ENCODE peak calls at places on chromosomes 3 and 15, in five cellular contexts. Y is tibial nerve, V is left ventricle myocardium inferior, D is RWPE2, E is uterus. X is an unnamed sample.
A peak's percentile ranks its signal among the peaks of the same experiment; 100 is the strongest.

GRCh38 chr3:172170310-172170709 is 130.9 kb downstream of the FNDC3B start:
- DNase-seq in Y (no peak), V (no peak), D (no peak), E (no peak), X (no peak)

GRCh38 chr3:97736928-97737327 is 27.6 kb upstream of the ARL6 start:
- DNase-seq in Y (no peak), V (no peak), D (no peak), E (no peak), X (no peak)

GRCh38 chr3:134319894-134320293 is 54.4 kb downstream of the AMOTL2 start:
- DNase-seq in Y (no peak), V (no peak), D (no peak), E (no peak), X (no peak)

GRCh38 chr3:150216041-150216811 is 191.9 kb upstream of the TSC22D2 start:
- DNase-seq in Y (peak; percentile 16), V (peak; percentile 59), D (no peak), E (no peak), X (peak; percentile 77)

GRCh38 chr3:55175423-55175822 is 247.6 kb upstream of the LRTM1 start:
- DNase-seq in Y (no peak), V (no peak), D (no peak), E (no peak), X (no peak)

GRCh38 chr15:33934396-33934795 is 33.9 kb upstream of the CHRM5 start:
- DNase-seq in Y (no peak), V (no peak), D (no peak), E (no peak), X (no peak)

GRCh38 chr15:74045636-74046274 is 36.6 kb downstream of the GOLGA6A start:
- DNase-seq in Y (no peak), V (no peak), D (no peak), E (no peak), X (no peak)

GRCh38 chr15:80275946-80276345 is 23.9 kb upstream of the CTXND1 start:
- DNase-seq in Y (no peak), V (no peak), D (no peak), E (no peak), X (no peak)

GRCh38 chr3:125048282-125048681 is 7.5 kb downstream of the HEG1 start:
- DNase-seq in Y (no peak), V (no peak), D (no peak), E (no peak), X (no peak)

GRCh38 chr3:66386011-66386924 is 114.6 kb downstream of the LRIG1 start:
- DNase-seq in Y (no peak), V (no peak), D (no peak), E (no peak), X (peak; percentile 65)

GRCh38 chr15:90388462-90389182 is 580 bp downstream of the IQGAP1 start:
- DNase-seq in Y (peak; percentile 48), V (peak; percentile 72), D (peak; percentile 86), E (peak; percentile 70), X (no peak)

GRCh38 chr15:79987569-79987955 is 16.6 kb upstream of the BCL2A1 start:
- DNase-seq in Y (no peak), V (no peak), D (no peak), E (no peak), X (no peak)

GRCh38 chr3:187484547-187485325 is 116.6 kb downstream of the RTP4 start:
- DNase-seq in Y (no peak), V (no peak), D (no peak), E (no peak), X (no peak)

GRCh38 chr15:67405208-67406191 is 115.4 kb upstream of the C15orf61 start:
- DNase-seq in Y (no peak), V (no peak), D (no peak), E (no peak), X (no peak)

GRCh38 chr3:138835177-138835757 is 539 bp upstream of the PIK3CB start:
- DNase-seq in Y (no peak), V (no peak), D (no peak), E (no peak), X (no peak)

GRCh38 chr15:38589502-38589901 is 24.9 kb upstream of the RASGRP1 start:
- DNase-seq in Y (no peak), V (no peak), D (no peak), E (no peak), X (no peak)

GRCh38 chr3:37511357-37511970 is 337.1 kb upstream of the LRRFIP2 start:
- DNase-seq in Y (no peak), V (peak; percentile 29), D (no peak), E (no peak), X (no peak)

GRCh38 chr15:89179966-89180875 is 41.2 kb downstream of the RLBP1 start:
- DNase-seq in Y (no peak), V (no peak), D (no peak), E (no peak), X (no peak)

GRCh38 chr3:149765762-149766334 is 13.6 kb upstream of the COMMD2 start:
- DNase-seq in Y (peak; percentile 39), V (no peak), D (no peak), E (no peak), X (no peak)

GRCh38 chr3:40782086-40782721 is 257.4 kb downstream of the ZNF621 start:
- DNase-seq in Y (no peak), V (no peak), D (no peak), E (no peak), X (no peak)

DNA sequence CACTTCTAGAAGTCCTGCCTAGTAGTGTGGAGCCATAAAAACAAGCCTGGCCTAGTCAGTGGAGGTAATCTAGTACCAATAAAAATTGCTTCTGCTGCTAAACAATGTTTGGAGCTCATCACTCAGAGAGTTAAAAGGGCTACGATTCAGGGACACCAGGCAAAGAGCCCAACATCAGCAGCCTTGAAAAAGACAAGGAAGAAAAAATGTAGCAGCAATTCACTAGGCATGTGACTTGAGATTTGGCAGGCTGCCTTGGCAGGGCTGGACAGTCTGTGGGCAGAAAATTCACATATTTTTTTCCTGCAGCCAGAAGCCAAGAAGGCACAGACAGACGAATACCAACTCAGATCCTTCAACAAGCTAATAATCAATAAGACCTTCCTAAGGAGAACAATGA is 47.2 kb downstream of the IGSF11 start:
- DNase-seq in Y (peak; percentile 63), V (peak; percentile 42), D (no peak), E (no peak), X (no peak)
- H3K27ac ChIP-seq in Y (peak overlapping the region; percentile 92), V (peak overlapping the region; percentile 62), D (no peak overlapping the region), E (no peak overlapping the region), X (no peak overlapping the region)

DNA sequence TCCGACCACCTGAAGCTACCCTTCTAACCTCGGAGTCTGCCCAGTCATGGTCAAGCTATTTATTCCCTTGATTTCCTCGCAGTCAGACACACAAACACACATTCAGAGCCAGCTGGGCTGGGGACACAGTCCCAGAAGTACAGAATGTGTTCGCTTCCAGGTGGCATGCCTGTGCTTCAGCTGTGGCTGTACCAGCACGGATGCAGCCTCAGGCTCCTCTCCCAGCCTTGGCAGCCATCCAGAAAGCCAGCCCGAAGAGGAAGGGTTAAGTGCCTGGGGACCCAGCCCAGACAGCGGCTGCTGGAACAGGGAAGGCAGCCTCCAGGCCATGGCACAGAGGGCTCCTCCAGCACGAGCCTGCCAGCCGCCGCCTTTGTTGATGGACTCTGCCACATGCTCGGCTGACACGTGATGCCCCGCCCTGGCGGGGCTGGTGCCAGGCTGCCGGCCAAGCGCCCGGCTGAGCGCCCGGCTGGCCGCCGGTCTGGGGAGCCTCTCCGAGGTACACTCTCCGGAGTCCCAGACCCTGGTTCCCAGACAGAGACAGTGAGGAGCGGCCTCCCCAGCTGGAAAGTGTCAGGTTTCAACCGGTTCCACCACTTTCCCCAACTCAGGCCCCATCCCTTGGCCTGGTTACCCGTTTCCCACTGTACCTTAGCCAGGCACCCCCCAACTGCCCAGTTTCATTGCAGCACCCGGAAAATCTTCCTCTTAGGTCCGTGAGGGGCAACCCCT is 5.4 kb downstream of the BMF start:
- DNase-seq in Y (peak; percentile 48), V (peak; percentile 83), D (peak; percentile 97), E (peak; percentile 80), X (peak; percentile 95)
- H3K4me3 ChIP-seq in Y (no peak overlapping the region), V (peak overlapping the region; percentile 27), D (no peak overlapping the region), E (peak overlapping the region; percentile 24), X (peak overlapping the region; percentile 13)

DNA sequence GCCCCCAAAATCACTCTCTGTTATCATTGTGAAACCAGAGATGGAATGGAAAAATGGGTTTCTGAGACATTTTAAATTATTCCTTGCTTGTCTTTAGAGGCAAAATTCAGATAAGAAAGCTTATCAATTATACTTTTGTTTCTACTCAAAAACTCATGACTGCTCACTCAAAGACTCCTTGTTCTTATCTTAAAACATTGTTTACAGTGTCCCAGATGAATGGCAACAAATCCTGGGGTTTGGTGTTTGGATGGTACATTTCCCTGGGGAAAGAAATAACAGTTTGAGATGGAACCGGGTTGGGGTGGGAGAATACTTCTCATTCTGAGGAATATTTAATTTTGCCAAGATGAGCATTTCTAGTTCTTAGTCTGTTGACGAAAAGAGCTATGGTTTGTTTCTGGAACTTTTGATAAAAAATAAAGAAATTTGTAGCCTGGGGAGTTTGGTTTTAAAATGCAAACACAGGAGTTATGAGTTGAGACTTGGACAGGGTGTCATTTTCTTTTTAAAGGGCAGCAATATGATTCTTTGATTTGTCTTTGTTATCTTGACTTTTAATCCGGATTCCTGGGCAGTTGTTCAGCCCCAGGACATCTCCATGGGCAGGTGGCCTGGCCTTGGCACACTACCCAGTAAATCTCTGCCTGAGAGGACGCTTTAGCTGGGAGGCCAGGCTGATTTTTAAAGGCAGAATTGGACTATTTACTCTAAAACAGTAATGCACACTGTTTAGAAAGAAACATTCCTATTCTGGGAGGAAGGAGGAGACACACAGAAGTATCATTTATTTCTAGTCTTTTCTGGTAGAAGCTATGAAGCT is 32.4 kb downstream of the BTD start:
- DNase-seq in Y (no peak), V (no peak), D (no peak), E (no peak), X (no peak)
- H3K4me1 ChIP-seq in Y (peaks cover 41% of the 10 kb centered on the region), V (peaks cover 54% of the 10 kb centered on the region), D (peaks cover 50% of the 10 kb centered on the region), E (peaks cover 11% of the 10 kb centered on the region), X (peaks cover 59% of the 10 kb centered on the region)

DNA sequence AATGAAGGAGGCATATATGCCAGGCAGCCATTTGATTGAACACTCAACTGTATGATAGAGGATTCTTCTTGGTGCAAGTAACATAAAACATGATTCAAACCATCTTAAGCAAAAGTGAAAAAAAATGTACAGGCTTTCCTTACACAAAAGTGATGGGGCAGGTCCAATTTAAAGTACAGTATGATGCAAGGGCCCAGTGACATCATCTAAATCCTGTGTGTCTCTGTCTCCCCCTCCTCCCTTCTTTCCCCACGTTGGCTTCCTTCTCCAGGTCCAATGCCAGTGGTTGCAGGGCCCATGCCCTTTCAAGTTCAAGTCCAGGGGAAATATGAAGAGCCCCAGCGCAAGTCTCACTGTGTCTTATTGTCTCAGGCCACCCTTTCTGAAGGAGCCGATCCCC is 332.3 kb downstream of the SHQ1 start:
- DNase-seq in Y (no peak), V (no peak), D (no peak), E (no peak), X (no peak)
- H3K27ac ChIP-seq in Y (no peak overlapping the region), V (no peak overlapping the region), D (no peak overlapping the region), E (no peak overlapping the region), X (no peak overlapping the region)

GRCh38 chr15:35956066-35956465 is 410.1 kb upstream of the DPH6 start:
- DNase-seq in Y (no peak), V (no peak), D (no peak), E (no peak), X (no peak)
- H3K4me3 ChIP-seq in Y (no peak overlapping the region), V (no peak overlapping the region), D (no peak overlapping the region), E (no peak overlapping the region), X (no peak overlapping the region)

GRCh38 chr3:146519810-146520209 is 24.6 kb downstream of the PLSCR1 start:
- DNase-seq in Y (no peak), V (no peak), D (no peak), E (no peak), X (no peak)
- H3K4me1 ChIP-seq in Y (no peaks in the 10 kb centered on the region), V (peaks cover 22% of the 10 kb centered on the region), D (no peaks in the 10 kb centered on the region), E (no peaks in the 10 kb centered on the region), X (no peaks in the 10 kb centered on the region)